ENCODE peak calls at places on chromosomes 5 and 9, in ten cellular contexts. One of them, this sample, is unnamed.

GRCh38 chr5:58056546-58056945 is 403.3 kb downstream of the PLK2 start:
- DNase-seq in lower lobe of right lung: no peak
- DNase-seq in GM13977: no peak
- DNase-seq in skeletal muscle cell: peak
- DNase-seq in astrocyte of the hippocampus: peak
- DNase-seq in hepatocyte: no peak
- DNase-seq in AG08396: peak
- DNase-seq in hypothalamus: no peak
- DNase-seq in NCI-H1417: no peak
- DNase-seq in cardiac fibroblast: peak
- DNase-seq in this sample: no peak

GRCh38 chr5:146283344-146283761 is 55.3 kb upstream of the POU4F3 start:
- DNase-seq in astrocyte of the hippocampus: peak
- DNase-seq in AG08396: peak
- DNase-seq in hypothalamus: no peak
- DNase-seq in skeletal muscle cell: peak
- DNase-seq in cardiac fibroblast: peak
- DNase-seq in NCI-H1417: no peak
- DNase-seq in GM13977: no peak
- DNase-seq in hepatocyte: peak
- DNase-seq in lower lobe of right lung: no peak
- DNase-seq in this sample: no peak

GRCh38 chr9:19184144-19184917 is 46.2 kb upstream of the DENND4C start:
- DNase-seq in skeletal muscle cell: peak
- DNase-seq in hypothalamus: peak
- DNase-seq in hepatocyte: peak
- DNase-seq in astrocyte of the hippocampus: peak
- DNase-seq in lower lobe of right lung: peak
- DNase-seq in AG08396: peak
- DNase-seq in cardiac fibroblast: peak
- DNase-seq in NCI-H1417: no peak
- DNase-seq in GM13977: peak
- DNase-seq in this sample: no peak

GRCh38 chr5:54861212-54861894 is 124.0 kb downstream of the ESM1 start:
- DNase-seq in NCI-H1417: no peak
- DNase-seq in astrocyte of the hippocampus: peak
- DNase-seq in cardiac fibroblast: peak
- DNase-seq in AG08396: peak
- DNase-seq in skeletal muscle cell: peak
- DNase-seq in GM13977: no peak
- DNase-seq in lower lobe of right lung: no peak
- DNase-seq in hypothalamus: no peak
- DNase-seq in hepatocyte: no peak
- DNase-seq in this sample: no peak

GRCh38 chr9:116342071-116342470 is 188.5 kb downstream of the PAPPA start:
- DNase-seq in GM13977: no peak
- DNase-seq in hepatocyte: no peak
- DNase-seq in skeletal muscle cell: no peak
- DNase-seq in lower lobe of right lung: no peak
- DNase-seq in NCI-H1417: no peak
- DNase-seq in AG08396: no peak
- DNase-seq in cardiac fibroblast: no peak
- DNase-seq in astrocyte of the hippocampus: no peak
- DNase-seq in hypothalamus: no peak
- DNase-seq in this sample: no peak

GRCh38 chr9:130635306-130635705 is 29.1 kb upstream of the PRDM12 start:
- DNase-seq in hypothalamus: no peak
- DNase-seq in astrocyte of the hippocampus: no peak
- DNase-seq in cardiac fibroblast: no peak
- DNase-seq in AG08396: no peak
- DNase-seq in skeletal muscle cell: no peak
- DNase-seq in NCI-H1417: no peak
- DNase-seq in hepatocyte: no peak
- DNase-seq in lower lobe of right lung: no peak
- DNase-seq in GM13977: no peak
- DNase-seq in this sample: no peak

GRCh38 chr9:86795861-86796497 is 151.3 kb downstream of the GAS1 start:
- DNase-seq in skeletal muscle cell: peak
- DNase-seq in GM13977: no peak
- DNase-seq in lower lobe of right lung: no peak
- DNase-seq in hypothalamus: no peak
- DNase-seq in AG08396: peak
- DNase-seq in cardiac fibroblast: peak
- DNase-seq in hepatocyte: peak
- DNase-seq in astrocyte of the hippocampus: peak
- DNase-seq in NCI-H1417: no peak
- DNase-seq in this sample: no peak

GRCh38 chr9:105646879-105647594 is 15.2 kb upstream of the TAL2 start:
- DNase-seq in hypothalamus: no peak
- DNase-seq in NCI-H1417: no peak
- DNase-seq in GM13977: no peak
- DNase-seq in astrocyte of the hippocampus: no peak
- DNase-seq in hepatocyte: no peak
- DNase-seq in lower lobe of right lung: no peak
- DNase-seq in AG08396: no peak
- DNase-seq in cardiac fibroblast: no peak
- DNase-seq in skeletal muscle cell: no peak
- DNase-seq in this sample: no peak

GRCh38 chr5:154783774-154784460 is 28.7 kb downstream of the LARP1 start:
- DNase-seq in hepatocyte: no peak
- DNase-seq in lower lobe of right lung: no peak
- DNase-seq in GM13977: peak
- DNase-seq in cardiac fibroblast: peak
- DNase-seq in skeletal muscle cell: no peak
- DNase-seq in NCI-H1417: no peak
- DNase-seq in astrocyte of the hippocampus: peak
- DNase-seq in hypothalamus: no peak
- DNase-seq in AG08396: peak
- DNase-seq in this sample: no peak

GRCh38 chr5:139689631-139690384 is 41.7 kb downstream of the CXXC5 start:
- DNase-seq in hepatocyte: peak
- DNase-seq in astrocyte of the hippocampus: peak
- DNase-seq in hypothalamus: no peak
- DNase-seq in NCI-H1417: peak
- DNase-seq in cardiac fibroblast: peak
- DNase-seq in GM13977: peak
- DNase-seq in lower lobe of right lung: no peak
- DNase-seq in skeletal muscle cell: no peak
- DNase-seq in AG08396: no peak
- DNase-seq in this sample: no peak

This sample was measured in C1 segment of cervical spinal cord.